ENCODE peak calls at places on chromosomes 7 and 10, in six cellular contexts. W, V, R, X, A and N are unnamed samples.

GRCh38 chr10:86654411-86655172 is at the start of gene OPN4:
- DNase-seq in V (no peak), R (no peak), X (no peak), W (no peak), A (no peak), N (no peak)

GRCh38 chr10:116670706-116671105 is 50.0 kb downstream of the PNLIPRP2 start:
- DNase-seq in V (no peak), X (no peak), W (no peak), R (no peak), A (no peak), N (no peak)

GRCh38 chr7:106866298-106867281 is 1.5 kb downstream of the PIK3CG start:
- DNase-seq in R (no peak), X (no peak), A (no peak), V (no peak), W (no peak), N (no peak)

GRCh38 chr7:159201722-159202330 is 57.2 kb upstream of the VIPR2 start:
- DNase-seq in W (no peak), A (no peak), X (no peak), R (no peak), V (no peak), N (no peak)

GRCh38 chr10:70742537-70743429 is 42.4 kb downstream of the TBATA start:
- DNase-seq in W (no peak), V (peak), R (no peak), A (peak), X (peak), N (no peak)

GRCh38 chr10:132407846-132408278 is 10.9 kb downstream of the PWWP2B start:
- DNase-seq in V (peak), W (no peak), X (no peak), R (peak), A (peak), N (no peak)

GRCh38 chr10:13642293-13642692 is 55.5 kb downstream of the PRPF18 start:
- DNase-seq in R (no peak), W (no peak), A (no peak), X (no peak), V (no peak), N (no peak)

GRCh38 chr10:109914966-109915365 is 8.3 kb downstream of the XPNPEP1 start:
- DNase-seq in X (peak), A (peak), V (no peak), W (peak), R (no peak), N (no peak)

GRCh38 chr7:55770778-55771177 is 91.8 kb downstream of the SEPTIN14 start:
- DNase-seq in R (no peak), V (no peak), A (no peak), X (no peak), W (no peak), N (no peak)

GRCh38 chr10:47403401-47404318 is 19.6 kb upstream of the ZNF488 start:
- DNase-seq in X (no peak), V (no peak), W (no peak), R (no peak), A (peak), N (no peak)

GRCh38 chr10:21022821-21023220 is 125.7 kb upstream of the NEBL start:
- DNase-seq in W (no peak), X (no peak), V (no peak), A (peak), R (no peak), N (no peak)

GRCh38 chr10:31242902-31243301 is 76.1 kb upstream of the ZEB1 start:
- DNase-seq in V (no peak), X (peak), A (peak), R (no peak), W (peak), N (no peak)

GRCh38 chr7:46259947-46260346 is 338.9 kb upstream of the IGFBP3 start:
- DNase-seq in X (no peak), V (no peak), R (no peak), A (no peak), W (no peak), N (no peak)

GRCh38 chr7:158814637-158815036 is 14.7 kb downstream of the ESYT2 start:
- DNase-seq in V (no peak), R (no peak), W (peak), X (no peak), A (peak), N (peak)

GRCh38 chr7:74199551-74200355 is 10.1 kb upstream of the LAT2 start:
- DNase-seq in X (no peak), R (no peak), W (no peak), A (no peak), V (no peak), N (no peak)

GRCh38 chr7:25495342-25495855 is 267.1 kb upstream of the NPVF start:
- DNase-seq in V (peak), R (no peak), X (no peak), A (no peak), W (no peak), N (no peak)